ENCODE peak calls at places on chromosome 18, in six cellular contexts. U is transverse colon, Y is tibial nerve, G is prostate gland, B is uterus, V is A549. T is an unnamed sample. For H3K4me1, the result is how much of the 10 kb centered on the place peaks cover.

GRCh38 chr18:36942264-36942663 is 113.3 kb downstream of the KIAA1328 start:
- DNase-seq in U (no peak), Y (no peak), G (no peak), B (no peak), V (peak), T (no peak)

GRCh38 chr18:54218299-54218698 is 6.2 kb downstream of the MBD2 start:
- DNase-seq in U (no peak), Y (no peak), G (no peak), B (no peak), V (no peak), T (no peak)

GRCh38 chr18:70044626-70045025 is 97.0 kb upstream of the CD226 start:
- DNase-seq in U (no peak), Y (no peak), G (no peak), B (no peak), V (peak), T (no peak)

GRCh38 chr18:582465-582864 is 2.3 kb downstream of the CETN1 start:
- DNase-seq in U (no peak), Y (no peak), G (peak), B (no peak), V (no peak), T (peak)

GRCh38 chr18:8620845-8621244 is 11.6 kb downstream of the RAB12 start:
- DNase-seq in U (no peak), Y (no peak), G (no peak), B (no peak), V (no peak), T (no peak)

GRCh38 chr18:56245856-56246575 is 392.4 kb downstream of the TXNL1 start:
- DNase-seq in U (no peak), Y (no peak), G (no peak), B (no peak), V (peak), T (no peak)

GRCh38 chr18:7366597-7366996 is 135.7 kb downstream of the LRRC30 start:
- DNase-seq in U (no peak), Y (no peak), G (no peak), B (no peak), V (no peak), T (no peak)

GRCh38 chr18:68429809-68430208 is 285.1 kb downstream of the TMX3 start:
- DNase-seq in U (no peak), Y (no peak), G (no peak), B (no peak), V (no peak), T (no peak)

GRCh38 chr18:12857215-12857924 is 26.7 kb downstream of the PTPN2 start:
- DNase-seq in U (no peak), Y (no peak), G (no peak), B (no peak), V (no peak), T (no peak)

GRCh38 chr18:36580874-36581750 is 247.7 kb downstream of the TPGS2 start:
- DNase-seq in U (no peak), Y (no peak), G (no peak), B (no peak), V (no peak), T (no peak)

GRCh38 chr18:26909599-26910290 is 44.2 kb upstream of the AQP4 start:
- DNase-seq in U (no peak), Y (no peak), G (no peak), B (no peak), V (no peak), T (no peak)

GRCh38 chr18:42533010-42533409 is 578.0 kb downstream of the PIK3C3 start:
- DNase-seq in U (no peak), Y (no peak), G (no peak), B (no peak), V (no peak), T (no peak)

GRCh38 chr18:27136208-27136535 is 48.9 kb downstream of the CHST9 start:
- DNase-seq in U (no peak), Y (no peak), G (no peak), B (no peak), V (peak), T (no peak)

GRCh38 chr18:3703732-3704176 is 253.8 kb downstream of the TGIF1 start:
- DNase-seq in U (peak), Y (peak), G (peak), B (peak), V (peak), T (peak)

GRCh38 chr18:9886005-9886348 is 204 bp downstream of the TXNDC2 start:
- DNase-seq in U (no peak), Y (no peak), G (no peak), B (no peak), V (no peak), T (no peak)

GRCh38 chr18:48079885-48080284 is 149.4 kb upstream of the SMAD2 start:
- DNase-seq in U (no peak), Y (no peak), G (no peak), B (no peak), V (no peak), T (no peak)

GRCh38 chr18:10453885-10454772 is at the start of gene APCDD1:
- DNase-seq in U (peak), Y (peak), G (peak), B (peak), V (no peak), T (peak)

GRCh38 chr18:63198098-63198760 is 121.3 kb downstream of the BCL2 start:
- DNase-seq in U (no peak), Y (no peak), G (no peak), B (no peak), V (no peak), T (no peak)

GRCh38 chr18:63192171-63192884 is 127.2 kb downstream of the BCL2 start:
- DNase-seq in U (no peak), Y (no peak), G (no peak), B (no peak), V (no peak), T (no peak)

GRCh38 chr18:63197246-63197791 is 122.2 kb downstream of the BCL2 start:
- DNase-seq in U (no peak), Y (no peak), G (no peak), B (no peak), V (peak), T (no peak)

GRCh38 chr18:63192885-63193349 is 126.7 kb downstream of the BCL2 start:
- DNase-seq in U (no peak), Y (no peak), G (no peak), B (no peak), V (no peak), T (no peak)

GRCh38 chr18:63195410-63196159 is 124.0 kb downstream of the BCL2 start:
- DNase-seq in U (no peak), Y (no peak), G (no peak), B (no peak), V (no peak), T (no peak)
- H3K27ac ChIP-seq in U (peak), Y (no peak), G (no peak), B (no peak), V (no peak), T (no peak)

GRCh38 chr18:35463050-35463449 is 34.7 kb downstream of the INO80C start:
- DNase-seq in U (no peak), Y (no peak), G (no peak), B (no peak), V (no peak), T (no peak)
- TF ChIP-seq POLR2A in U (no peak), Y (no peak), G (no peak), B (no peak), V (no peak), T (no peak)

GRCh38 chr18:75229437-75229836 is 18.8 kb downstream of the TSHZ1 start:
- DNase-seq in U (no peak), Y (no peak), G (no peak), B (no peak), V (no peak), T (no peak)

GRCh38 chr18:75226301-75226955 is 15.8 kb downstream of the TSHZ1 start:
- DNase-seq in U (no peak), Y (no peak), G (no peak), B (no peak), V (no peak), T (no peak)

GRCh38 chr18:75226956-75227316 is 16.3 kb downstream of the TSHZ1 start:
- DNase-seq in U (no peak), Y (no peak), G (no peak), B (no peak), V (no peak), T (no peak)

GRCh38 chr18:75228967-75229366 is 18.4 kb downstream of the TSHZ1 start:
- DNase-seq in U (no peak), Y (no peak), G (no peak), B (no peak), V (no peak), T (no peak)

DNA sequence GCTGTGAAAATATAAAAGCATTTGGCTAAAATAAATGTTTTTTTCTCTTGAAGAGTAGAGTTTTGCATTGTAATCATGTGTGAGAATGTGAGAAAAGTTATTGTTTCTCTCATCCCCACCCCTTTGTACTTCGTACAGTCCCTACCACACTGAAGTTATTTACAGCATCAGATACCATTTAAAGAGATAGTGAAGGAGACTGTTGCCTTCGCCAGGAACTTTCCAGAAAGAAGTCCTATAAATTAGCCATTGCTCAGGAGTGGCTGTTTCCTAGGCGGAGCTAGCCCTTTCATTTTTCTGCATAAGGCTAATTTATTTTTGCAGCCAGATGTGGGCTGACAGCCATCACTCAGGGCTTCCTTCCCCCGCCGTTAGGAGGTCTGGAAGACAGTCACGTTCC is 16.9 kb downstream of the TSHZ1 start:
- DNase-seq in U (no peak), Y (no peak), G (no peak), B (no peak), V (no peak), T (no peak)
- H3K4me1 ChIP-seq in U (half or more), Y (under half), G (under half), B (under half), V (under half), T (under half)

DNA sequence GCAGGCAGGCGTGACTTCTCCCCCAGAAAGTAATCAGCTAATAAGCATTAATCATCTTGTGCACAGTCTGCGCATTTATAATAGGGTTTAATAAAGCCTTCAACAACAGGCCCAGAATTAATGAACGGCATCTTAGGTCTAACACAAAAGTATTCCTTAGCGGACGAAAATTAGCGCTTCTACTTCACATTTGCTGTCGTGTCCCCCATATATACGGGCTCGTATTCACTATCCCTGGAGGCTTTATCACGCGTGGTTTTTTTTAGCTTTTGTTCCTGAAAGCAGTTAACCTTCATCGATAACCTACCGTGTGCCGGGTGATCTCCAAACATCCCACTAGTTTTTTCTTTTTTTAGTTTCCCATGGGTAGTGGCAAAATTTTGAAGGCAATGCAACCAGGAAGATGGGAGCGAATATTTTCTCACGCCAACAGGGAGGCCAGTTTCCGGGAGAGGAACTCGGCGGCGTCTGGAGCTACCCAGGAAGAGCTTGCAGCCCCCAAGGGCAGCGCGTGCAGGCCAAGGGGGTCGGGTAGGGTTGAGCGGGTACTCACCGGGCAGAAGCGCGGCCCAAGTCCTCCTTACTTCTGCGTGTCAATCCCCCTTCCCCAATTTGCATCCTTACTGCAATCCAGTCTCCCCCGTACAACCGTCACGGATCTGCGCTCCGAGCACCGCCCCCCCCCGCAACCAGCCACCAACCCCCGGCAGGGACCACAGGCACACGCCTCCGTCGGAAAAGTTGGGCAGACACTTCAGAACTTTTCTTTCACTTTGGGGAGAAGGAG is 1.5 kb downstream of the ATP8B1 start:
- DNase-seq in U (no peak), Y (no peak), G (no peak), B (no peak), V (no peak), T (no peak)
- H3K27ac ChIP-seq in U (peak), Y (peak), G (peak), B (peak), V (peak), T (no peak)

DNA sequence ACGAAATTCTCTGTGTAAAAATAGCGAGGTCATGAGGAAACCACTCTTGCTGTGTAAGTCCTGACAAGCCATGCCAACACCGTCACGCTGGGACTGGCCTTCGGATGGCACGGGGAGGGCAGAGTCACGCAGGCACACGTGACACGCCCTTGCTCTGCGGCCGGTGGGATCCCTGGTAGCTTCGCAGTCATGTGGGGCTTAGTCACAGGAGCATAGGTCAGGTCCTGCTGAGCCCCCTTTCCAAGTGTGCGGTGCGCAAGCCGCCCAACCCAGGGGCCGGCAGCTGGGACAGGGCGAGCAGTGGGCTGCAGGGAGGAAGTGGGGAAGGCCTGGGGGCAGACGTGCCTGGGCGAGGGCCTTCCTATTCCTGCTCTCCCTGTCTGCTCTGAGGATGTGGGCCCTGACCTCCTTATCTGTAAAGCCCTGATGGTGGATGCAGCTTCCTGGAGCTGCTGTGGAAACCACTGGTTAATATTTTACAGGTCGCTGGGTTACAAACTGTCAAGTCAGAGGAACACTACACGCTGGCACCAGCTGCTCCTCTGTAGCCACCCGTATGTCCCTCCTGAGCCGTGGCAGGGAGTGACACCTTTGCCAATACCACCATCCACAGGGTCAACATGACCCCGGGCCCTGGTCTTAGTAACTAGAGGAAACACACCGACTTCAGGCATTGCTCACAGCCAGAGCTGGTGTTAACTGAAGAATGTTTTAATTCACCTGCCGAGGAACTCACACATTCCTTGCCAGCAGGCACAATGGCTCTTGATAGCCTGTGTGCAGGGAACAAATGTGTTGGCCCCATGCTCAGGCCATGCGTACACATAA is 17.8 kb downstream of the MBP start:
- DNase-seq in U (peak), Y (peak), G (peak), B (peak), V (peak), T (peak)
- TF ChIP-seq POLR2A in U (peak), Y (no peak), G (no peak), B (no peak), V (no peak), T (no peak)

GRCh38 chr18:5512191-5512590 is 31.6 kb downstream of the EPB41L3 start:
- DNase-seq in U (no peak), Y (no peak), G (no peak), B (no peak), V (no peak), T (no peak)

GRCh38 chr18:5508821-5509220 is 35.0 kb downstream of the EPB41L3 start:
- DNase-seq in U (no peak), Y (no peak), G (no peak), B (no peak), V (no peak), T (no peak)

GRCh38 chr18:5506174-5506573 is 37.6 kb downstream of the EPB41L3 start:
- DNase-seq in U (no peak), Y (no peak), G (no peak), B (no peak), V (no peak), T (no peak)

GRCh38 chr18:5513947-5514346 is 29.9 kb downstream of the EPB41L3 start:
- DNase-seq in U (no peak), Y (no peak), G (no peak), B (no peak), V (no peak), T (no peak)

GRCh38 chr18:5510109-5510846 is 33.5 kb downstream of the EPB41L3 start:
- DNase-seq in U (no peak), Y (no peak), G (no peak), B (no peak), V (no peak), T (no peak)
- H3K4me1 ChIP-seq in U (under half), Y (under half), G (under half), B (under half), V (under half), T (under half)